ENCODE peak calls at places on chromosomes 6 and 20, in nine cellular contexts. M, O, I, E, U, K, S, B and V are unnamed samples.

GRCh38 chr20:64010711-64011237 is 25.2 kb upstream of the C20orf204 start:
- DNase-seq in K (no peak), E (no peak), U (no peak), O (no peak), B (no peak), I (peak; percentile 50), S (no peak), M (no peak), V (peak; percentile 71)

GRCh38 chr6:88650029-88650619 is 313.3 kb downstream of the RNGTT start:
- DNase-seq in B (no peak), U (no peak), I (peak; percentile 66), O (peak; percentile 79), K (no peak), E (no peak), M (no peak), S (no peak), V (peak; percentile 68)

GRCh38 chr20:54078296-54078695 is 7.9 kb upstream of the BCAS1 start:
- DNase-seq in M (peak; percentile 10), K (no peak), O (peak; percentile 79), I (no peak), U (no peak), S (no peak), B (no peak), E (no peak), V (no peak)

GRCh38 chr20:59151820-59152219 is 11.8 kb upstream of the ZNF831 start:
- DNase-seq in K (no peak), S (no peak), U (no peak), I (no peak), B (no peak), O (no peak), E (no peak), M (no peak), V (no peak)

GRCh38 chr20:47330933-47331708 is 25.4 kb downstream of the ZMYND8 start:
- DNase-seq in K (no peak), B (no peak), O (peak; percentile 28), U (no peak), E (no peak), M (no peak), S (no peak), I (no peak), V (peak; percentile 74)

GRCh38 chr6:110731196-110731595 is 84.1 kb downstream of the CDK19 start:
- DNase-seq in M (no peak), B (no peak), I (no peak), U (no peak), O (no peak), S (no peak), E (no peak), K (no peak), V (no peak)

GRCh38 chr20:36574278-36575065 is 1.1 kb downstream of the TGIF2 start:
- DNase-seq in B (peak; percentile 37), K (peak; percentile 27), E (no peak), I (no peak), S (peak; percentile 65), U (peak; percentile 41), M (peak; percentile 61), O (peak; percentile 26), V (no peak)

GRCh38 chr6:6006428-6007310 is at the start of gene NRN1:
- DNase-seq in I (no peak), K (no peak), B (no peak), M (no peak), S (no peak), E (peak; percentile 23), O (no peak), U (no peak), V (no peak)

GRCh38 chr20:33583154-33583553 is 79.0 kb upstream of the C20orf144 start:
- DNase-seq in K (no peak), I (no peak), M (no peak), E (no peak), U (no peak), B (no peak), S (no peak), O (no peak), V (no peak)

GRCh38 chr20:45969712-45970634 is 2.0 kb downstream of the ZNF335 start:
- DNase-seq in I (no peak), E (no peak), O (peak; percentile 56), U (no peak), K (no peak), M (no peak), S (peak; percentile 67), B (no peak), V (no peak)

GRCh38 chr6:38389875-38390274 is 249.9 kb downstream of the BTBD9 start:
- DNase-seq in K (no peak), I (no peak), B (no peak), O (no peak), M (no peak), E (no peak), S (no peak), U (no peak), V (no peak)

GRCh38 chr6:159490298-159490937 is 202.6 kb downstream of the SOD2 start:
- DNase-seq in M (no peak), E (no peak), B (no peak), I (no peak), O (no peak), K (peak; percentile 50), U (no peak), S (peak; percentile 16), V (no peak)

GRCh38 chr6:161029195-161029809 is 37.7 kb downstream of the MAP3K4 start:
- DNase-seq in B (no peak), O (peak; percentile 52), I (peak; percentile 62), S (no peak), E (no peak), K (no peak), U (no peak), M (no peak), V (peak; percentile 87)

GRCh38 chr20:41078329-41078728 is 49.7 kb downstream of the TOP1 start:
- DNase-seq in I (peak; percentile 24), E (no peak), B (no peak), M (no peak), O (peak; percentile 53), U (no peak), K (peak; percentile 20), S (peak; percentile 61), V (peak; percentile 32)

GRCh38 chr6:106547053-106547414 is 82.3 kb downstream of the RTN4IP1 start:
- DNase-seq in O (peak; percentile 94), E (no peak), U (no peak), M (no peak), I (no peak), B (no peak), K (no peak), S (peak; percentile 15), V (no peak)

GRCh38 chr6:106751501-106752252 is 122.3 kb downstream of the QRSL1 start:
- DNase-seq in O (no peak), B (no peak), E (no peak), U (no peak), M (no peak), K (peak; percentile 55), I (no peak), S (peak; percentile 54), V (no peak)

GRCh38 chr20:17622086-17622850 is 52.4 kb downstream of the DSTN start:
- DNase-seq in K (no peak), O (no peak), E (no peak), S (no peak), M (no peak), I (no peak), B (no peak), U (peak; percentile 7), V (no peak)

GRCh38 chr20:10236540-10237533 is 18.2 kb downstream of the SNAP25 start:
- DNase-seq in S (no peak), I (no peak), K (no peak), O (no peak), E (no peak), M (no peak), U (no peak), B (no peak), V (no peak)

GRCh38 chr6:25774120-25774730 is 19.7 kb downstream of the SLC17A4 start:
- DNase-seq in U (no peak), K (no peak), I (no peak), E (no peak), S (no peak), O (peak; percentile 85), M (no peak), B (no peak), V (no peak)

GRCh38 chr6:145508107-145508506 is 227.2 kb downstream of the EPM2A start:
- DNase-seq in S (no peak), O (no peak), I (no peak), E (no peak), B (no peak), U (no peak), K (no peak), M (no peak), V (no peak)

GRCh38 chr6:13680448-13680968 is 31.1 kb downstream of the RANBP9 start:
- DNase-seq in E (no peak), K (no peak), I (no peak), U (no peak), S (no peak), M (no peak), B (no peak), O (no peak), V (no peak)

GRCh38 chr20:58853466-58853865 is 950 bp downstream of the GNAS start:
- DNase-seq in M (no peak), U (no peak), I (no peak), K (no peak), E (no peak), S (no peak), B (no peak), O (no peak), V (no peak)

GRCh38 chr6:36807750-36808149 is 31.5 kb downstream of the CPNE5 start:
- DNase-seq in O (no peak), K (no peak), S (no peak), U (no peak), B (no peak), E (no peak), M (no peak), I (no peak), V (no peak)

GRCh38 chr6:72245565-72245964 is 359.2 kb downstream of the RIMS1 start:
- DNase-seq in K (no peak), S (no peak), O (no peak), M (no peak), E (no peak), B (no peak), I (no peak), U (no peak), V (no peak)

GRCh38 chr6:16163535-16164300 is 34.8 kb downstream of the MYLIP start:
- DNase-seq in S (no peak), I (no peak), K (peak; percentile 34), E (no peak), O (peak; percentile 14), U (no peak), M (no peak), B (no peak), V (no peak)

GRCh38 chr20:49804364-49804763 is 8.3 kb upstream of the SLC9A8 start:
- DNase-seq in M (no peak), E (no peak), S (no peak), I (no peak), O (no peak), B (no peak), U (no peak), K (no peak), V (no peak)

GRCh38 chr20:53900380-53900999 is 169.9 kb downstream of the BCAS1 start:
- DNase-seq in E (no peak), O (no peak), S (no peak), M (no peak), U (no peak), B (no peak), K (no peak), I (no peak), V (no peak)

GRCh38 chr6:111211411-111212030 is 124.2 kb downstream of the SLC16A10 start:
- DNase-seq in I (no peak), B (no peak), M (no peak), E (no peak), S (no peak), U (no peak), K (no peak), O (no peak), V (no peak)

GRCh38 chr6:41698350-41698781 is 37.0 kb downstream of the TFEB start:
- DNase-seq in S (no peak), O (no peak), B (no peak), M (no peak), K (no peak), U (no peak), I (peak; percentile 44), E (no peak), V (peak; percentile 58)

GRCh38 chr6:26240157-26240980 is 124.6 kb upstream of the BTN3A2 start:
- DNase-seq in M (peak; percentile 81), B (peak; percentile 38), O (peak; percentile 77), U (peak; percentile 67), E (peak; percentile 30), S (no peak), I (peak; percentile 80), K (peak; percentile 85), V (peak; percentile 80)